ENCODE peak calls at places on chromosomes 12 and 14, in seven cellular contexts. One of them, this sample, is unnamed. For H3K9me3, the result is how much of the 10 kb centered on the place peaks cover.

GRCh38 chr12:685388-685787 is 22.1 kb upstream of the NINJ2 start:
- DNase-seq in left ventricle myocardium inferior: no peak
- DNase-seq in AG04450: no peak
- DNase-seq in stomach: no peak
- DNase-seq in CD8-positive, alpha-beta memory T cell: peak
- DNase-seq in CD4-positive, alpha-beta memory T cell: peak
- DNase-seq in PC-3: no peak
- DNase-seq in this sample: peak

GRCh38 chr12:131283191-131283861 is 329.6 kb downstream of the ADGRD1 start:
- DNase-seq in left ventricle myocardium inferior: no peak
- DNase-seq in AG04450: no peak
- DNase-seq in stomach: no peak
- DNase-seq in CD8-positive, alpha-beta memory T cell: no peak
- DNase-seq in CD4-positive, alpha-beta memory T cell: no peak
- DNase-seq in PC-3: no peak
- DNase-seq in this sample: no peak

GRCh38 chr12:89138048-89138852 is 214.1 kb downstream of the DUSP6 start:
- DNase-seq in left ventricle myocardium inferior: no peak
- DNase-seq in AG04450: no peak
- DNase-seq in stomach: no peak
- DNase-seq in CD8-positive, alpha-beta memory T cell: no peak
- DNase-seq in CD4-positive, alpha-beta memory T cell: no peak
- DNase-seq in PC-3: peak
- DNase-seq in this sample: no peak

GRCh38 chr12:103680591-103681065 is 93.6 kb downstream of the STAB2 start:
- DNase-seq in left ventricle myocardium inferior: peak
- DNase-seq in AG04450: no peak
- DNase-seq in stomach: no peak
- DNase-seq in CD8-positive, alpha-beta memory T cell: no peak
- DNase-seq in CD4-positive, alpha-beta memory T cell: no peak
- DNase-seq in PC-3: no peak
- DNase-seq in this sample: no peak

GRCh38 chr12:39235990-39236767 is 206.7 kb downstream of the KIF21A start:
- DNase-seq in left ventricle myocardium inferior: no peak
- DNase-seq in AG04450: no peak
- DNase-seq in stomach: no peak
- DNase-seq in CD8-positive, alpha-beta memory T cell: no peak
- DNase-seq in CD4-positive, alpha-beta memory T cell: no peak
- DNase-seq in PC-3: peak
- DNase-seq in this sample: no peak

GRCh38 chr12:10968765-10969456 is 17.8 kb downstream of the TAS2R50 start:
- DNase-seq in left ventricle myocardium inferior: peak
- DNase-seq in AG04450: peak
- DNase-seq in stomach: peak
- DNase-seq in CD8-positive, alpha-beta memory T cell: no peak
- DNase-seq in CD4-positive, alpha-beta memory T cell: no peak
- DNase-seq in PC-3: no peak
- DNase-seq in this sample: no peak

GRCh38 chr12:108670066-108670631 is 36.5 kb upstream of the SELPLG start:
- DNase-seq in left ventricle myocardium inferior: no peak
- DNase-seq in AG04450: no peak
- DNase-seq in stomach: no peak
- DNase-seq in CD8-positive, alpha-beta memory T cell: no peak
- DNase-seq in CD4-positive, alpha-beta memory T cell: no peak
- DNase-seq in PC-3: no peak
- DNase-seq in this sample: no peak

GRCh38 chr14:52007211-52007610 is 17.9 kb downstream of the RTRAF start:
- DNase-seq in left ventricle myocardium inferior: no peak
- DNase-seq in AG04450: no peak
- DNase-seq in stomach: no peak
- DNase-seq in CD8-positive, alpha-beta memory T cell: no peak
- DNase-seq in CD4-positive, alpha-beta memory T cell: no peak
- DNase-seq in PC-3: no peak
- DNase-seq in this sample: no peak

GRCh38 chr12:37546901-37547475 is 769.6 kb upstream of the ALG10B start:
- DNase-seq in left ventricle myocardium inferior: no peak
- DNase-seq in AG04450: no peak
- DNase-seq in stomach: no peak
- DNase-seq in CD8-positive, alpha-beta memory T cell: no peak
- DNase-seq in CD4-positive, alpha-beta memory T cell: no peak
- DNase-seq in PC-3: no peak
- DNase-seq in this sample: no peak

GRCh38 chr14:92315050-92315785 is 7.7 kb upstream of the SLC24A4 start:
- DNase-seq in left ventricle myocardium inferior: no peak
- DNase-seq in AG04450: no peak
- DNase-seq in stomach: no peak
- DNase-seq in CD8-positive, alpha-beta memory T cell: no peak
- DNase-seq in CD4-positive, alpha-beta memory T cell: no peak
- DNase-seq in PC-3: no peak
- DNase-seq in this sample: no peak

GRCh38 chr12:21301-22189 is 45.0 kb upstream of the IQSEC3 start:
- DNase-seq in left ventricle myocardium inferior: no peak
- DNase-seq in AG04450: no peak
- DNase-seq in stomach: no peak
- DNase-seq in CD8-positive, alpha-beta memory T cell: no peak
- DNase-seq in CD4-positive, alpha-beta memory T cell: no peak
- DNase-seq in PC-3: peak
- DNase-seq in this sample: no peak

GRCh38 chr14:54572316-54572715 is 5.4 kb downstream of the SAMD4A start:
- DNase-seq in left ventricle myocardium inferior: no peak
- DNase-seq in AG04450: no peak
- DNase-seq in stomach: no peak
- DNase-seq in CD8-positive, alpha-beta memory T cell: no peak
- DNase-seq in CD4-positive, alpha-beta memory T cell: no peak
- DNase-seq in PC-3: peak
- DNase-seq in this sample: no peak

GRCh38 chr12:12608557-12608957 is 3.1 kb upstream of the CREBL2 start:
- DNase-seq in left ventricle myocardium inferior: no peak
- DNase-seq in AG04450: no peak
- DNase-seq in stomach: no peak
- DNase-seq in CD8-positive, alpha-beta memory T cell: no peak
- DNase-seq in CD4-positive, alpha-beta memory T cell: no peak
- DNase-seq in PC-3: peak
- DNase-seq in this sample: no peak

GRCh38 chr14:24605435-24606190 is 3.9 kb downstream of the GZMH start:
- DNase-seq in left ventricle myocardium inferior: no peak
- DNase-seq in AG04450: no peak
- DNase-seq in stomach: peak
- DNase-seq in CD8-positive, alpha-beta memory T cell: peak
- DNase-seq in CD4-positive, alpha-beta memory T cell: peak
- DNase-seq in PC-3: peak
- DNase-seq in this sample: peak

GRCh38 chr12:53251477-53252348 is 16.4 kb upstream of the ESPL1 start:
- DNase-seq in left ventricle myocardium inferior: peak
- DNase-seq in AG04450: no peak
- DNase-seq in stomach: peak
- DNase-seq in CD8-positive, alpha-beta memory T cell: peak
- DNase-seq in CD4-positive, alpha-beta memory T cell: peak
- DNase-seq in PC-3: peak
- DNase-seq in this sample: peak

GRCh38 chr14:100241279-100241678 is 2.3 kb downstream of the YY1 start:
- DNase-seq in left ventricle myocardium inferior: no peak
- DNase-seq in AG04450: no peak
- DNase-seq in stomach: no peak
- DNase-seq in CD8-positive, alpha-beta memory T cell: no peak
- DNase-seq in CD4-positive, alpha-beta memory T cell: no peak
- DNase-seq in PC-3: peak
- DNase-seq in this sample: no peak

GRCh38 chr12:95541436-95541835 is 9.8 kb downstream of the USP44 start:
- DNase-seq in left ventricle myocardium inferior: no peak
- DNase-seq in AG04450: no peak
- DNase-seq in stomach: no peak
- DNase-seq in CD8-positive, alpha-beta memory T cell: no peak
- DNase-seq in CD4-positive, alpha-beta memory T cell: no peak
- DNase-seq in PC-3: no peak
- DNase-seq in this sample: no peak

GRCh38 chr12:45732936-45733335 is 3.4 kb downstream of the ARID2 start:
- DNase-seq in left ventricle myocardium inferior: no peak
- DNase-seq in AG04450: no peak
- DNase-seq in stomach: no peak
- DNase-seq in CD8-positive, alpha-beta memory T cell: no peak
- DNase-seq in CD4-positive, alpha-beta memory T cell: no peak
- DNase-seq in PC-3: no peak
- DNase-seq in this sample: no peak

GRCh38 chr14:81784084-81784483 is 250.4 kb upstream of the SEL1L start:
- DNase-seq in left ventricle myocardium inferior: no peak
- DNase-seq in AG04450: no peak
- DNase-seq in stomach: no peak
- DNase-seq in CD8-positive, alpha-beta memory T cell: no peak
- DNase-seq in CD4-positive, alpha-beta memory T cell: no peak
- DNase-seq in PC-3: no peak
- DNase-seq in this sample: no peak
- H3K9me3 ChIP-seq in left ventricle myocardium inferior: under half
- H3K9me3 ChIP-seq in AG04450: under half
- H3K9me3 ChIP-seq in stomach: under half
- H3K9me3 ChIP-seq in CD8-positive, alpha-beta memory T cell: under half
- H3K9me3 ChIP-seq in CD4-positive, alpha-beta memory T cell: under half
- H3K9me3 ChIP-seq in PC-3: under half
- H3K9me3 ChIP-seq in this sample: under half

GRCh38 chr12:133192847-133193246 is 11.6 kb downstream of the ZNF268 start:
- DNase-seq in left ventricle myocardium inferior: no peak
- DNase-seq in AG04450: no peak
- DNase-seq in stomach: no peak
- DNase-seq in CD8-positive, alpha-beta memory T cell: no peak
- DNase-seq in CD4-positive, alpha-beta memory T cell: no peak
- DNase-seq in PC-3: no peak
- DNase-seq in this sample: no peak

DNA sequence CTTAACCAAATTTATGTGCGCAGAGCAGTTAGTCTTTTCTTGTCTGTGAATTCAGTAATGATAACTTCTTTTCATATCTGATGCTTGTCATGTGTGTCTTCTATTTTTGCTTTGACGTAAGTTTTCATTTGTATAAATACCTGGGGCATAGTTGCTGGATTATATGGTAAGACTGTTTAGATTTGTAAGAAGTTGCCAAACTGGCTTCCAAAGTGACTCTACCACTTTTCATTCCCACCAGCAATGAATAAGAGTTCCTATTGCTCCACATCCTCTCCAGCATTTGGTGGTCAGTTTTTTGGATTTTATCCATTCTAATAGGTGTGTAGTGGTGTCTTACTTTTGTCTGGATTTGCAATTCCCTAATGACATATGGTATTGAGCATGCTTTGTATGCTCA is 8.9 kb downstream of the ZNF268 start:
- DNase-seq in left ventricle myocardium inferior: no peak
- DNase-seq in AG04450: no peak
- DNase-seq in stomach: no peak
- DNase-seq in CD8-positive, alpha-beta memory T cell: no peak
- DNase-seq in CD4-positive, alpha-beta memory T cell: no peak
- DNase-seq in PC-3: peak
- DNase-seq in this sample: no peak
- H3K9me3 ChIP-seq in left ventricle myocardium inferior: half or more
- H3K9me3 ChIP-seq in AG04450: half or more
- H3K9me3 ChIP-seq in stomach: half or more
- H3K9me3 ChIP-seq in CD8-positive, alpha-beta memory T cell: half or more
- H3K9me3 ChIP-seq in CD4-positive, alpha-beta memory T cell: under half
- H3K9me3 ChIP-seq in PC-3: under half
- H3K9me3 ChIP-seq in this sample: half or more

GRCh38 chr14:40685764-40686163 is 920.9 kb upstream of the LRFN5 start:
- DNase-seq in left ventricle myocardium inferior: no peak
- DNase-seq in AG04450: no peak
- DNase-seq in stomach: no peak
- DNase-seq in CD8-positive, alpha-beta memory T cell: no peak
- DNase-seq in CD4-positive, alpha-beta memory T cell: no peak
- DNase-seq in PC-3: no peak
- DNase-seq in this sample: no peak
- H3K9me3 ChIP-seq in left ventricle myocardium inferior: under half
- H3K9me3 ChIP-seq in AG04450: under half
- H3K9me3 ChIP-seq in stomach: under half
- H3K9me3 ChIP-seq in CD8-positive, alpha-beta memory T cell: under half
- H3K9me3 ChIP-seq in CD4-positive, alpha-beta memory T cell: under half
- H3K9me3 ChIP-seq in PC-3: under half
- H3K9me3 ChIP-seq in this sample: under half

GRCh38 chr12:21328578-21328977 is 6.1 kb downstream of the SLCO1A2 start:
- DNase-seq in left ventricle myocardium inferior: no peak
- DNase-seq in AG04450: no peak
- DNase-seq in stomach: no peak
- DNase-seq in CD8-positive, alpha-beta memory T cell: no peak
- DNase-seq in CD4-positive, alpha-beta memory T cell: no peak
- DNase-seq in PC-3: no peak
- DNase-seq in this sample: no peak
- H3K9me3 ChIP-seq in left ventricle myocardium inferior: half or more
- H3K9me3 ChIP-seq in AG04450: under half
- H3K9me3 ChIP-seq in stomach: under half
- H3K9me3 ChIP-seq in CD8-positive, alpha-beta memory T cell: under half
- H3K9me3 ChIP-seq in CD4-positive, alpha-beta memory T cell: under half
- H3K9me3 ChIP-seq in PC-3: under half
- H3K9me3 ChIP-seq in this sample: under half

GRCh38 chr14:105857223-105857815 is 330.9 kb downstream of the TMEM121 start:
- DNase-seq in left ventricle myocardium inferior: peak
- DNase-seq in AG04450: no peak
- DNase-seq in stomach: no peak
- DNase-seq in CD8-positive, alpha-beta memory T cell: peak
- DNase-seq in CD4-positive, alpha-beta memory T cell: peak
- DNase-seq in PC-3: no peak
- DNase-seq in this sample: peak

GRCh38 chr14:105856676-105857222 is 330.4 kb downstream of the TMEM121 start:
- DNase-seq in left ventricle myocardium inferior: no peak
- DNase-seq in AG04450: no peak
- DNase-seq in stomach: no peak
- DNase-seq in CD8-positive, alpha-beta memory T cell: no peak
- DNase-seq in CD4-positive, alpha-beta memory T cell: no peak
- DNase-seq in PC-3: no peak
- DNase-seq in this sample: no peak

GRCh38 chr14:105859717-105860614 is 333.6 kb downstream of the TMEM121 start:
- DNase-seq in left ventricle myocardium inferior: peak
- DNase-seq in AG04450: no peak
- DNase-seq in stomach: peak
- DNase-seq in CD8-positive, alpha-beta memory T cell: peak
- DNase-seq in CD4-positive, alpha-beta memory T cell: peak
- DNase-seq in PC-3: no peak
- DNase-seq in this sample: no peak

GRCh38 chr14:105857816-105858675 is 331.7 kb downstream of the TMEM121 start:
- DNase-seq in left ventricle myocardium inferior: peak
- DNase-seq in AG04450: no peak
- DNase-seq in stomach: no peak
- DNase-seq in CD8-positive, alpha-beta memory T cell: peak
- DNase-seq in CD4-positive, alpha-beta memory T cell: peak
- DNase-seq in PC-3: no peak
- DNase-seq in this sample: no peak

GRCh38 chr14:105858676-105859025 is 332.3 kb downstream of the TMEM121 start:
- DNase-seq in left ventricle myocardium inferior: peak
- DNase-seq in AG04450: no peak
- DNase-seq in stomach: no peak
- DNase-seq in CD8-positive, alpha-beta memory T cell: no peak
- DNase-seq in CD4-positive, alpha-beta memory T cell: no peak
- DNase-seq in PC-3: no peak
- DNase-seq in this sample: no peak
- H3K9me3 ChIP-seq in left ventricle myocardium inferior: under half
- H3K9me3 ChIP-seq in AG04450: half or more
- H3K9me3 ChIP-seq in stomach: under half
- H3K9me3 ChIP-seq in CD8-positive, alpha-beta memory T cell: under half
- H3K9me3 ChIP-seq in CD4-positive, alpha-beta memory T cell: under half
- H3K9me3 ChIP-seq in PC-3: under half
- H3K9me3 ChIP-seq in this sample: under half

GRCh38 chr14:50477760-50478159 is 54.6 kb downstream of the MAP4K5 start:
- DNase-seq in left ventricle myocardium inferior: no peak
- DNase-seq in AG04450: no peak
- DNase-seq in stomach: no peak
- DNase-seq in CD8-positive, alpha-beta memory T cell: no peak
- DNase-seq in CD4-positive, alpha-beta memory T cell: no peak
- DNase-seq in PC-3: no peak
- DNase-seq in this sample: no peak
- H3K9me3 ChIP-seq in left ventricle myocardium inferior: under half
- H3K9me3 ChIP-seq in AG04450: under half
- H3K9me3 ChIP-seq in stomach: under half
- H3K9me3 ChIP-seq in CD8-positive, alpha-beta memory T cell: under half
- H3K9me3 ChIP-seq in CD4-positive, alpha-beta memory T cell: under half
- H3K9me3 ChIP-seq in PC-3: under half
- H3K9me3 ChIP-seq in this sample: under half